ENCODE peak calls at places on chromosome 10, in five cellular contexts. B is neural crest cell; S is NCI-H146; R is iPS-NIHi11; H is activated CD4-positive, CD25-positive, alpha-beta regulatory T cell treated with anti-CD3 and anti-CD28 coated beads, Interleukin-2, amount 50 U/mL, for 72 hours. A is an unnamed sample.

GRCh38 chr10:126278846-126279245 is 109.4 kb downstream of the ADAM12 start:
- DNase-seq in R (no peak), H (no peak), S (no peak), B (no peak), A (no peak)

GRCh38 chr10:82378146-82378545 is 503.2 kb downstream of the NRG3 start:
- DNase-seq in S (no peak), H (no peak), R (no peak), B (no peak), A (no peak)

GRCh38 chr10:26881600-26882331 is 21.0 kb upstream of the ABI1 start:
- DNase-seq in B (no peak), S (peak), R (peak), H (no peak), A (peak)

GRCh38 chr10:52443419-52444388 is 129.6 kb downstream of the DKK1 start:
- DNase-seq in R (no peak), B (no peak), H (no peak), S (no peak), A (no peak)

GRCh38 chr10:102612964-102613275 is 31.4 kb upstream of the TRIM8 start:
- DNase-seq in R (no peak), H (no peak), S (no peak), B (no peak), A (no peak)

GRCh38 chr10:43221419-43222293 is 45.2 kb downstream of the RASGEF1A start:
- DNase-seq in R (peak), S (no peak), B (no peak), H (peak), A (no peak)

GRCh38 chr10:125448596-125448995 is 234.4 kb downstream of the TEX36 start:
- DNase-seq in R (peak), H (no peak), B (peak), S (no peak), A (no peak)

GRCh38 chr10:1232164-1232911 is 176.2 kb downstream of the WDR37 start:
- DNase-seq in S (no peak), B (no peak), H (no peak), R (no peak), A (no peak)

GRCh38 chr10:113132651-113133088 is 182.6 kb downstream of the TCF7L2 start:
- DNase-seq in B (peak), S (no peak), H (no peak), R (no peak), A (no peak)

GRCh38 chr10:123788981-123789380 is 102.6 kb downstream of the CPXM2 start:
- DNase-seq in H (no peak), R (no peak), S (no peak), B (no peak), A (no peak)

GRCh38 chr10:47247190-47248059 is 52.6 kb upstream of the GDF10 start:
- DNase-seq in S (no peak), R (no peak), B (no peak), H (no peak), A (no peak)

GRCh38 chr10:1187151-1187854 is 131.1 kb downstream of the WDR37 start:
- DNase-seq in H (no peak), B (no peak), R (no peak), S (peak), A (no peak)

GRCh38 chr10:73762915-73763314 is 18.7 kb downstream of the SEC24C start:
- DNase-seq in S (no peak), B (no peak), H (no peak), R (no peak), A (no peak)

GRCh38 chr10:30940279-30940678 is 91.4 kb downstream of the ZNF438 start:
- DNase-seq in H (no peak), B (no peak), R (no peak), S (no peak), A (no peak)

GRCh38 chr10:11242443-11243386 is 225.0 kb downstream of the CELF2 start:
- DNase-seq in H (no peak), S (peak), R (no peak), B (no peak), A (no peak)

GRCh38 chr10:123009105-123009805 is 449 bp downstream of the ACADSB start:
- DNase-seq in H (peak), S (peak), R (peak), B (peak), A (no peak)

GRCh38 chr10:98367626-98368451 is 47.1 kb downstream of the PYROXD2 start:
- DNase-seq in R (peak), H (no peak), B (no peak), S (no peak), A (no peak)

GRCh38 chr10:70475661-70476060 is 2.9 kb upstream of the PALD1 start:
- DNase-seq in B (no peak), S (no peak), R (no peak), H (no peak), A (no peak)